ENCODE peak calls at places on chromosome 4, in five cellular contexts. T is astrocyte, C is AG09309, E is pancreas, I is BE2C. J is an unnamed sample.
A peak's percentile ranks its signal among the peaks of the same experiment; 100 is the strongest.

GRCh38 chr4:31422006-31422405 is 701.8 kb downstream of the PCDH7 start:
- DNase-seq in T (no peak), C (no peak), E (no peak), I (no peak), J (no peak)

GRCh38 chr4:156799121-156799589 is 172.4 kb downstream of the PDGFC start:
- DNase-seq in T (peak; percentile 44), C (peak; percentile 44), E (no peak), I (no peak), J (no peak)

GRCh38 chr4:88573286-88573994 is 18.8 kb upstream of the HERC3 start:
- DNase-seq in T (no peak), C (no peak), E (no peak), I (no peak), J (no peak)

GRCh38 chr4:10963958-10964705 is 279.6 kb upstream of the CLNK start:
- DNase-seq in T (no peak), C (no peak), E (no peak), I (no peak), J (no peak)

GRCh38 chr4:14916554-14917304 is 85.6 kb upstream of the CPEB2 start:
- DNase-seq in T (peak; percentile 83), C (no peak), E (no peak), I (no peak), J (no peak)

GRCh38 chr4:69708211-69708610 is 52.2 kb downstream of the SULT1B1 start:
- DNase-seq in T (no peak), C (no peak), E (no peak), I (no peak), J (no peak)

GRCh38 chr4:122930877-122931276 is 8.5 kb upstream of the NUDT6 start:
- DNase-seq in T (no peak), C (no peak), E (no peak), I (no peak), J (no peak)

GRCh38 chr4:156733582-156733981 is 238.0 kb downstream of the PDGFC start:
- DNase-seq in T (no peak), C (no peak), E (no peak), I (no peak), J (no peak)

GRCh38 chr4:143335979-143336827 is 473 bp upstream of the GAB1 start:
- DNase-seq in T (peak; percentile 85), C (no peak), E (peak; percentile 81), I (peak; percentile 85), J (peak; percentile 81)

GRCh38 chr4:142567620-142568451 is 278.3 kb downstream of the INPP4B start:
- DNase-seq in T (peak; percentile 64), C (no peak), E (peak; percentile 54), I (no peak), J (no peak)

GRCh38 chr4:182716207-182716606 is 201.0 kb downstream of the DCTD start:
- DNase-seq in T (no peak), C (no peak), E (no peak), I (no peak), J (no peak)

GRCh38 chr4:158860856-158861255 is 92.0 kb downstream of the FNIP2 start:
- DNase-seq in T (no peak), C (no peak), E (no peak), I (no peak), J (no peak)

DNA sequence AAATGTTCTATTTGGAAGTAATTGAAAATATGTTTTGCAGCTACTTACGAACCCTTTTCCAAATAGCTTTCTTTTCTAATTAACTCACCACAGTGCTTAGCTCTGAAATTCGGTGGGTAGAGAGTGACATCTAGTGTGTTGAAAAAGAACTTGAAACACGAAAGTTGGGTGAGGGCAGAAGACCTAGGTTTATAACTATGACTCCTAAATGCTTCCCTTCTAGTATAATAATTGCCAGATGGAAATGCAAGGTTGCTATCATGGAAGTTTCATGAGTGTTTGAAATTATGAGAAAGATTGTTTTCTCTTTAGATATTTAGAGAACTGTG is 77.2 kb upstream of the NOCT start:
- DNase-seq in T (peak; percentile 38), C (peak; percentile 41), E (no peak), I (no peak), J (no peak)
- TF ChIP-seq CTCF in T (peak; percentile 55), C (peak; percentile 59), E (peak; percentile 21), I (peak; percentile 63), J (peak; percentile 69)

GRCh38 chr4:55117511-55117910 is 7.9 kb downstream of the KDR start:
- DNase-seq in T (peak; percentile 23), C (no peak), E (no peak), I (no peak), J (no peak)

GRCh38 chr4:55107054-55107453 is 18.3 kb downstream of the KDR start:
- DNase-seq in T (no peak), C (no peak), E (no peak), I (no peak), J (no peak)

GRCh38 chr4:55116450-55116849 is 8.9 kb downstream of the KDR start:
- DNase-seq in T (peak; percentile 72), C (no peak), E (no peak), I (no peak), J (no peak)

DNA sequence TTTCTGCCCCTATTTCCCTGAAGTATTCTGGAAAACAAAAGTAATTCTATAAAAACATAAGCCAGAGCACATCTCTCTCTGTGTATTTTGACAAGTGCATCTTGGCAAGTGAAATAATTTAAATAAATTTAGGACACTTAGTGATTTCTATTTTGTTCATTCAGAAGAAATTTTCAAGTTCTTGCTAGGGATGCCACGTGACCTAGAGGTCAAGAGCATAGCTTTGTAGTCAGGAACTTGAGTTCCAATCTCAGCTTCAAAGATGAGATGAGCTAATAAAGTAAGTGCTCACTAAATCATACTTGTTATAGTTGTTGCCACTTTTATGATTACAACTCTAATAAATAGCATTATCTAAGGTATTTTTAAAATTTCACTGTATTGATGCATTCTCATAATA is 13.8 kb downstream of the KDR start:
- DNase-seq in T (no peak), C (no peak), E (no peak), I (no peak), J (no peak)
- TF ChIP-seq CTCF in T (no peak), C (no peak), E (no peak), I (no peak), J (no peak)

DNA sequence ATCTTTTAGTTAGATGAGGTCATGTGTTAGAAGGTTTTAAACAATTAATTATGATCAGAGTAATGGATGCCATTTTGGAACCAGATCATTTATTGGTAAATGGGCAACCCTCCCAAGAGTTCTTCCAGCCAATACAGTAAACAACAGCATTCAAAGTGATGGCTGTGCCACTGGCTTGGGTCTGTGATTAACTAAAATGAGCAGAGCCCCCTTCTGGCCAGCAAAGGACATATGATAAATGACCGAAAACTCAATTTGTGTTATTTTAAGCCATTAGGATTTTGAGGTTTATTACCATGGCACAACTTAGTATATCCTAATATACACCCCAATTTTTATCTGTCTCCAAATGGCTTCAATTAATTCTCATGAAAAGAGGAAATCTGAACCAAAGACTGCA is 90.8 kb upstream of the NPFFR2 start:
- DNase-seq in T (peak; percentile 3), C (no peak), E (no peak), I (peak; percentile 20), J (peak; percentile 10)
- TF ChIP-seq CTCF in T (peak; percentile 42), C (peak; percentile 33), E (peak; percentile 10), I (peak; percentile 51), J (peak; percentile 66)

DNA sequence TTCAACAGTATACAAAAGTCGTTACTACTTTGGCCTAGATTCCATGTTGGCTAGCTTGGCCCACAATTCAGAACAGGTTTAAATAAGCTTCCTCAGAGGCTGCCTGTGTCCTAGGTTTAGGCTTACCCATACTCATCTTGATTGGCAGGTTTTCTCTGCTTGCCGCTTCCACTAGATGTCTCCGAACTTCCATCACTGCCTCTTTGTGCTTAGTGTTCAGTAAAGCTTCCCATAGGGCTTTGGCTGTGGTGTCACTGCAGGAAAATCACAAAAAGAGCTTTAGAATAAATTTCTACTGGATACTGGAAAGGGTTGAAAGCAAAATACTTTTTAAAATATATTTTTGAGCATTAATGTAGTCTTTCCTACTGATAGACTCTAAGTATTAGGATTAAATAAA is 52.4 kb downstream of the SCFD2 start:
- DNase-seq in T (peak; percentile 8), C (no peak), E (no peak), I (peak; percentile 20), J (peak; percentile 11)
- TF ChIP-seq CTCF in T (no peak), C (no peak), E (no peak), I (peak; percentile 58), J (peak; percentile 35)

GRCh38 chr4:146255463-146255862 is 41.1 kb downstream of the REELD1 start:
- DNase-seq in T (peak; percentile 80), C (peak; percentile 2), E (no peak), I (no peak), J (no peak)
- TF ChIP-seq CTCF in T (peak; percentile 19), C (no peak), E (no peak), I (no peak), J (no peak)

GRCh38 chr4:78671812-78672440 is 104.2 kb upstream of the BMP2K start:
- DNase-seq in T (no peak), C (no peak), E (no peak), I (no peak), J (no peak)

GRCh38 chr4:78667764-78668163 is 108.4 kb upstream of the BMP2K start:
- DNase-seq in T (no peak), C (no peak), E (no peak), I (no peak), J (no peak)

GRCh38 chr4:78667337-78667736 is 108.8 kb upstream of the BMP2K start:
- DNase-seq in T (no peak), C (no peak), E (no peak), I (no peak), J (no peak)

GRCh38 chr4:78666830-78667258 is 109.3 kb upstream of the BMP2K start:
- DNase-seq in T (no peak), C (no peak), E (no peak), I (no peak), J (no peak)

DNA sequence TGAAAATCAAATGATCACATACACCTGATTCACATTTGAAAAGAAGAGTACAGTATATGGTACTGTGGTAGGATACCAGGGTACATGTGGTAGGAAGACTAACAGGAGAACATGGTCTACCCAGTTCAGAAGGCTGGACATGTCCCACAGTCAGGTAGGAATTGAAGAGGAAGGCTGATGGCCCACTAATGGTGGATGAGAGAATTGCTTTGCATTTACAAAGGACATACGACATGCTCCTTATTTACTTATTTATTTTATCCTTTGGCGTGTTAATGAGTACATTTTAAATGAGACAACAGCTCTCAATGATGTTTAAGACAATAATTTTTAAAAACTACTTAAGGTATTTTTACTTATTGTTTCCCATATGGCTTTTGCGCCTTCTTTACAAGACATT is 106.7 kb upstream of the BMP2K start:
- DNase-seq in T (no peak), C (no peak), E (no peak), I (no peak), J (no peak)
- TF ChIP-seq CTCF in T (peak; percentile 16), C (peak; percentile 18), E (no peak), I (peak; percentile 53), J (peak; percentile 41)

GRCh38 chr4:114780205-114780604 is 181.6 kb downstream of the UGT8 start:
- DNase-seq in T (peak; percentile 19), C (no peak), E (no peak), I (peak; percentile 11), J (no peak)
- TF ChIP-seq CTCF in T (peak; percentile 61), C (no peak), E (no peak), I (peak; percentile 20), J (peak; percentile 73)

GRCh38 chr4:23084559-23085248 is 392.0 kb downstream of the GBA3 start:
- DNase-seq in T (peak; percentile 42), C (no peak), E (no peak), I (no peak), J (no peak)
- TF ChIP-seq CTCF in T (no peak), C (no peak), E (no peak), I (no peak), J (no peak)